ENCODE peak calls at places on chromosomes 3 and 15, in four cellular contexts. F, Q, D and M are unnamed samples.

GRCh38 chr3:196969001-196969659 is 497 bp upstream of the PIGZ start:
- DNase-seq in F (no peak), Q (peak), D (peak), M (no peak)

GRCh38 chr3:32873491-32874130 is 55.8 kb downstream of the TRIM71 start:
- DNase-seq in F (no peak), Q (no peak), D (no peak), M (no peak)

GRCh38 chr3:190017575-190018288 is 103.0 kb downstream of the P3H2 start:
- DNase-seq in F (no peak), Q (peak), D (no peak), M (peak)

GRCh38 chr15:81530271-81530670 is 156.3 kb upstream of the TMC3 start:
- DNase-seq in F (no peak), Q (no peak), D (no peak), M (no peak)

GRCh38 chr3:65854606-65855304 is 184.0 kb downstream of the MAGI1 start:
- DNase-seq in F (no peak), Q (no peak), D (no peak), M (no peak)

GRCh38 chr3:108223928-108224327 is 1.7 kb upstream of the IFT57 start:
- DNase-seq in F (no peak), Q (no peak), D (no peak), M (no peak)

GRCh38 chr15:64919721-64920120 is 8.0 kb downstream of the ANKDD1A start:
- DNase-seq in F (no peak), Q (peak), D (no peak), M (no peak)

GRCh38 chr3:191997093-191997492 is 536.1 kb downstream of the PYDC2 start:
- DNase-seq in F (no peak), Q (no peak), D (no peak), M (no peak)

GRCh38 chr3:141894524-141895176 is 18.2 kb downstream of the ATP1B3 start:
- DNase-seq in F (peak), Q (no peak), D (no peak), M (peak)

GRCh38 chr3:139324456-139324855 is 19.4 kb upstream of the MRPS22 start:
- DNase-seq in F (no peak), Q (no peak), D (no peak), M (no peak)

GRCh38 chr15:31499953-31500808 is 173.5 kb downstream of the KLF13 start:
- DNase-seq in F (no peak), Q (peak), D (no peak), M (no peak)

GRCh38 chr15:42101861-42102260 is 7.5 kb upstream of the PLA2G4D start:
- DNase-seq in F (no peak), Q (no peak), D (no peak), M (no peak)

GRCh38 chr3:127750226-127751031 is 71.9 kb downstream of the MGLL start:
- DNase-seq in F (no peak), Q (peak), D (no peak), M (no peak)

GRCh38 chr3:10594915-10595314 is 89.5 kb upstream of the ATP2B2 start:
- DNase-seq in F (peak), Q (no peak), D (peak), M (peak)

GRCh38 chr3:147574622-147575021 is 165.5 kb downstream of the ZIC1 start:
- DNase-seq in F (no peak), Q (no peak), D (no peak), M (no peak)

GRCh38 chr3:159792070-159792469 is 196.6 kb upstream of the IL12A start:
- DNase-seq in F (no peak), Q (no peak), D (no peak), M (no peak)

GRCh38 chr3:11335056-11335608 is 62.9 kb downstream of the ATG7 start:
- DNase-seq in F (peak), Q (peak), D (peak), M (peak)

GRCh38 chr3:45333549-45333948 is 54.8 kb upstream of the LARS2 start:
- DNase-seq in F (no peak), Q (no peak), D (no peak), M (no peak)

GRCh38 chr3:31534036-31534435 is 1.3 kb downstream of the STT3B start:
- DNase-seq in F (peak), Q (peak), D (no peak), M (no peak)

GRCh38 chr3:106097817-106098410 is 229.1 kb upstream of the CBLB start:
- DNase-seq in F (no peak), Q (no peak), D (no peak), M (no peak)

GRCh38 chr15:90609254-90610185 is 79.8 kb downstream of the CRTC3 start:
- DNase-seq in F (no peak), Q (no peak), D (no peak), M (no peak)

GRCh38 chr3:138381413-138381901 is 33.1 kb downstream of the MRAS start:
- DNase-seq in F (no peak), Q (no peak), D (no peak), M (no peak)

GRCh38 chr3:98982336-98982735 is 80.8 kb upstream of the DCBLD2 start:
- DNase-seq in F (no peak), Q (no peak), D (no peak), M (no peak)

GRCh38 chr3:113847664-113848461 is 9.3 kb downstream of the GRAMD1C start:
- DNase-seq in F (no peak), Q (no peak), D (no peak), M (no peak)

GRCh38 chr15:40308844-40309189 is 1.1 kb upstream of the PLCB2 start:
- DNase-seq in F (no peak), Q (no peak), D (peak), M (no peak)

GRCh38 chr3:177195941-177196472 is 1.3 kb downstream of the TBL1XR1 start:
- DNase-seq in F (no peak), Q (no peak), D (no peak), M (no peak)

GRCh38 chr3:182848906-182849305 is 55.6 kb downstream of the ATP11B start:
- DNase-seq in F (no peak), Q (no peak), D (no peak), M (no peak)

GRCh38 chr3:124275421-124275820 is 283.5 kb upstream of the ROPN1 start:
- DNase-seq in F (no peak), Q (no peak), D (no peak), M (no peak)

GRCh38 chr15:58308742-58309355 is 122.9 kb upstream of the LIPC start:
- DNase-seq in F (no peak), Q (no peak), D (no peak), M (no peak)
- TF ChIP-seq ELF1 in F (no peak), Q (no peak), D (no peak), M (no peak)

GRCh38 chr3:179455954-179456353 is 4.7 kb upstream of the GNB4 start:
- DNase-seq in F (no peak), Q (no peak), D (no peak), M (no peak)
- TF ChIP-seq JUND in F (no peak), Q (no peak), D (no peak), M (no peak)

DNA sequence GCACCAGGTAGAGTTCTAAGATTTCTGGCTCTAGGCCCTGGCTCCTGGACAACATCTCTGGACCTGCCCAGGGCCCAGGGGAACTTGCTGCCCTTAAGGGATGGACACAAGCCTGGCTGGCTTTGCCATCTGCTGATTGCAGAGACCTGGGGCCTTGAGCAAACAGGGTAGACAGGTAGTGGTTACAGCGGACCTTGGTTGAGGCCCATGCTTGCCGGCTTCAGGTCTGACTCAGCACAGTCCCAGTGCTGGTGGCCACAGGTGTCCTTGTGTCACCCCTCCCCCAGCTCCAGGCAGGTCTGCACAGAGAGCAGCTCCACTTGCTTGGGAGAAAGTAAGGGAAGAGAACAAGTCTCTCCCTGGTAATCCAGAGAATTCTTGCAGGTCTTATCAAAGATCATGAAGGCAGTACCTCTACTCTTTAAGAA is 15.9 kb upstream of the ACTL6A start:
- DNase-seq in F (peak), Q (no peak), D (no peak), M (no peak)
- TF ChIP-seq ELF1 in F (no peak), Q (no peak), D (no peak), M (no peak)

GRCh38 chr15:68537506-68537905 is 41.3 kb upstream of the CORO2B start:
- DNase-seq in F (no peak), Q (no peak), D (no peak), M (no peak)
- TF ChIP-seq JUND in F (no peak), Q (no peak), D (no peak), M (no peak)

GRCh38 chr3:101038880-101039279 is 45.7 kb upstream of the ABI3BP start:
- DNase-seq in F (no peak), Q (no peak), D (no peak), M (no peak)

GRCh38 chr3:101039285-101039684 is 46.1 kb upstream of the ABI3BP start:
- DNase-seq in F (no peak), Q (no peak), D (no peak), M (no peak)

GRCh38 chr3:101037613-101038012 is 44.4 kb upstream of the ABI3BP start:
- DNase-seq in F (no peak), Q (no peak), D (no peak), M (no peak)

GRCh38 chr3:101036676-101037075 is 43.5 kb upstream of the ABI3BP start:
- DNase-seq in F (no peak), Q (no peak), D (no peak), M (peak)

GRCh38 chr3:101038393-101038792 is 45.2 kb upstream of the ABI3BP start:
- DNase-seq in F (no peak), Q (no peak), D (no peak), M (no peak)
- TF ChIP-seq ELF1 in F (no peak), Q (no peak), D (no peak), M (no peak)

GRCh38 chr15:53197426-53197839 is 407.3 kb upstream of the ONECUT1 start:
- DNase-seq in F (peak), Q (peak), D (peak), M (peak)
- TF ChIP-seq JUND in F (no peak), Q (no peak), D (peak), M (no peak)

DNA sequence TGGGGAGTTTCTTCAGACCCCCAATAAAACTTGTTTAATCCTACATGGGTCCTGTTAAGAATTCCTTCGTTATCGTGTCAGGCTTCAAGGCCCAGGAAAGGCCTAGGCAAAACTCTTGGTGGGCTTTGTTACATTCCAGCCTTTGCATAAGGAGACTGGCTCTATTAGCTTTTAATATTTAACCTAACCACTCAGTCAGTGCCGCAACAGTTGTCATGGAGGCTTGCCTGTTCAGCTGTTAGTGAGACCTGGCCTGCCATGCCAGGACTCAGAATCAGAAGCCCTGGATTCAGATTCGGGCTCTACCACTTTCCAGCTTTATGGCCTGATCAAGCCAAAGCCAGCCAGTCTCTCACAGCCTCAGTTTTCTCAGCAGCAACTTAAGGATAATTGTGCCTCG is 19.6 kb downstream of the EIF1B start:
- DNase-seq in F (no peak), Q (no peak), D (no peak), M (no peak)
- TF ChIP-seq ELF1 in F (no peak), Q (no peak), D (no peak), M (no peak)

DNA sequence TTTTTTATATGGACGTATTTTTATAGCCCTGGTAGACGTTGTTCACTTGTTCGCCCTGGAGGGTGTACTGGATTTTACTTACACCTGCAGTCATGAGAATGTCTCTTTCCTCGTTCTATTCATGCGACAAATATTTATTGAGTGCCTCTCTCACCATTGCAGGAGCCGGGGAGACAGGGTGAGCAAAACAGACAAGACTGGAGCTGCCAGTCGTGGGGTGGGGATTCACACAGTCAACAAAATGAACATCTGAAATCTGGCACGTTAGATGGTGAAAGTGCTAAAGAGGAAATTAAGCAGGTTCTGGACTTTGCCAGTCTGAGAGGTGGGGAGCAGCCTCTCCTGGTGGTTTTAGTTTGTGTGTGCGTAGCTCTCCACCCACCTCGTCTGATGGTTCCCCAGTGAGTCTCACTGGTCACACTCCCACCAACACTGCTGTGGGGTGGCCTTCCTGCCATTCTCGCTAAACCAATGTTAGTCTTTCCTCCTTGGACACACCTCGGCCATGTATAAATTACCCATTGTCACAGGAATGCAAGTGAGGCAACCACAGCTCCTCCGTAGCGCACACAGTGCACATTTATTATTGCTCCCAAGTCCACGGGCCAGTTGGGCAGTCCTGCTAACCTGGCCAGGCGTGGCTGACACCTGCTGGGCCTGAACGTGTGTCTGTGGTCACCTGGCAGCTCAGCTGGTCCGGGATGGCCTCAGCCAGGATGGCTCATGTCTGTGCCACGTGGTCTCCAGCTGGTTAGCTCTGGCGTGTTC is 31.5 kb downstream of the FBLN2 start:
- DNase-seq in F (peak), Q (no peak), D (no peak), M (no peak)
- TF ChIP-seq JUND in F (no peak), Q (no peak), D (no peak), M (no peak)

GRCh38 chr3:187801152-187801551 is 55.9 kb upstream of the BCL6 start:
- DNase-seq in F (no peak), Q (no peak), D (no peak), M (no peak)

GRCh38 chr3:187798126-187798525 is 52.9 kb upstream of the BCL6 start:
- DNase-seq in F (no peak), Q (no peak), D (no peak), M (no peak)

GRCh38 chr3:187799942-187800637 is 54.8 kb upstream of the BCL6 start:
- DNase-seq in F (no peak), Q (no peak), D (no peak), M (no peak)

GRCh38 chr3:187795207-187795960 is 50.1 kb upstream of the BCL6 start:
- DNase-seq in F (no peak), Q (no peak), D (no peak), M (no peak)

GRCh38 chr3:187798531-187799520 is 53.6 kb upstream of the BCL6 start:
- DNase-seq in F (no peak), Q (no peak), D (no peak), M (no peak)
- TF ChIP-seq ELF1 in F (no peak), Q (no peak), D (no peak), M (no peak)

DNA sequence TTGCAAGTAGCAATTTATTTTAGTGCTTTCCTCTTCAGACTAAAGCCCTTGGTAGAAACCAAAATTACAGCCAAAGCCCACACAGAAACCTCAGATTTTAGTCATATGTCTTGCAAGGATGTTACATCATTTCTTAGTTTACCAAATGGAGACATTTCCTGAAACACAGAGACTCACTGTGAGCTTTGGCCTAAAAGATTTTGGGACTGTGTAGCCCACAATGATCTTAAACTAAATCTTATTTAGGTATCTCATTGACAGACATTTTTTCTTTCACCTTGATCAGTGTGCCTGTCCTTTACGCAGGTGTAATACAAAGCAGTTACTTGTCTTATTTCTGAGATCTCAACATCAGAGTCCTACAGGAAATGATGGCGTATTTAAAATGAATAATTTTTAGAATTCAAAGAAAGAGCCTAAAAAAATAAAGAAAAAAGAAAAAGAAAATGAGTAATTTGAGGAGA is 27.8 kb upstream of the AP4E1 start:
- DNase-seq in F (no peak), Q (no peak), D (no peak), M (no peak)
- TF ChIP-seq JUND in F (no peak), Q (no peak), D (peak), M (no peak)